ENCODE peak calls at places on chromosomes 11 and 22, in four cellular contexts. X is fibroblast of the aortic adventitia, E is AG04450, T is HFFc6. H is an unnamed sample.

GRCh38 chr11:12285106-12285505 is 92.3 kb upstream of the PARVA start:
- DNase-seq in X (peak), T (peak), E (peak), H (no peak)

GRCh38 chr11:57456960-57457642 is 3.2 kb upstream of the RTN4RL2 start:
- DNase-seq in E (peak), T (peak), X (peak), H (peak)

GRCh38 chr11:783581-784015 is 6.3 kb downstream of the CEND1 start:
- DNase-seq in T (peak), X (peak), E (peak), H (peak)

GRCh38 chr11:17063171-17064002 is 14.1 kb downstream of the RPS13 start:
- DNase-seq in X (peak), T (peak), E (no peak), H (peak)

GRCh38 chr11:1228183-1228821 is 5.4 kb downstream of the MUC5B start:
- DNase-seq in T (no peak), X (no peak), E (no peak), H (no peak)

GRCh38 chr11:94568200-94568599 is 1.0 kb downstream of the PIWIL4 start:
- DNase-seq in T (no peak), E (no peak), X (no peak), H (no peak)

GRCh38 chr11:69982675-69983570 is 95.2 kb upstream of the ANO1 start:
- DNase-seq in X (no peak), E (no peak), T (no peak), H (no peak)

GRCh38 chr22:41939981-41940852 is 6.7 kb downstream of the CENPM start:
- DNase-seq in T (no peak), X (no peak), E (no peak), H (peak)

GRCh38 chr22:46108564-46109473 is 41.5 kb upstream of the PPARA start:
- DNase-seq in X (peak), T (peak), E (no peak), H (no peak)

GRCh38 chr11:34208266-34209135 is 103.1 kb downstream of the NAT10 start:
- DNase-seq in T (peak), X (peak), E (no peak), H (peak)

GRCh38 chr11:134116210-134116609 is 47.3 kb downstream of the JAM3 start:
- DNase-seq in X (no peak), E (no peak), T (no peak), H (no peak)

GRCh38 chr11:73902303-73902702 is 25.5 kb downstream of the PAAF1 start:
- DNase-seq in E (no peak), T (no peak), X (no peak), H (no peak)

GRCh38 chr11:73912045-73912444 is 35.2 kb downstream of the PAAF1 start:
- DNase-seq in X (no peak), E (no peak), T (no peak), H (no peak)

DNA sequence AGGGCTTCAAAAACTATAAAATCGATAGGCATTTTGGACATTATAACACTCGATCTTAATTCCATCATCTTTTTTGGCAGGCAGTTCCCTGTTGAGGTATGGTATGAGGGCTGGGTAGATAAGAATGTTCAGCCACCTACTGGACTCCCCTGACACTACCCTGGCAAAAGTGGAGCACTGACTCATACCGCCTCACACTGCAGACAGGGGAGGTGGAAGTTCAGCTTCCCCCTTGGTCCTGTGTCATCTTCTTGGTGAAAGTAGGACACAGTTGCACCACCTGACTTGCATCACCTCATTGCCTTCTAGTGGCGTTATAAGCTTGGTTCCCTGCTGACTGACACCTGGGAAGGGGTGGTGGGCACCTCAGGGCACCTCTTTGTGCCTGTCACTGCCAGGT is 30.4 kb downstream of the PAAF1 start:
- DNase-seq in X (peak), E (no peak), T (peak), H (peak)
- TF ChIP-seq CTCF in X (peak), E (peak), T (peak), H (no peak)

DNA sequence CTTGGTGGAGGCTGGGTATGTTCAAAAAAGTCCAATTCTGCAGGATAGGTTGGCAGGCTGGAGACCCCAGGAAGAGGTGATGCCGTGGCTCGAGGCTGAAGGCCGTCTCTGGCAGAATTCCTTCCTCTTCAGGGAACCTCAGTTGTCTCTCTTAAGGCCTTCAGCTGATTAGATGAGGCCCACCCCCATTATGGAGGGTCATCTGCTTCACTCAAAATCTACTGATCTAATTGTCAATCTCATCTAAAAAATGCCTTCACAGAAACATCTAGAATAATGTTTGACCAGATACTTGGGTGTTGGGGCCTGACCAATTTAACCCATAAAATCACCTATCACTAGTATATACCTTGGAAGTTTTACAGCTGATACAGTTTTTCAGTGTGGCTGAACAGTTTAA is 27.4 kb upstream of the GSTP1 start:
- DNase-seq in T (no peak), E (no peak), X (no peak), H (no peak)
- TF ChIP-seq CTCF in T (no peak), E (no peak), X (no peak), H (no peak)

DNA sequence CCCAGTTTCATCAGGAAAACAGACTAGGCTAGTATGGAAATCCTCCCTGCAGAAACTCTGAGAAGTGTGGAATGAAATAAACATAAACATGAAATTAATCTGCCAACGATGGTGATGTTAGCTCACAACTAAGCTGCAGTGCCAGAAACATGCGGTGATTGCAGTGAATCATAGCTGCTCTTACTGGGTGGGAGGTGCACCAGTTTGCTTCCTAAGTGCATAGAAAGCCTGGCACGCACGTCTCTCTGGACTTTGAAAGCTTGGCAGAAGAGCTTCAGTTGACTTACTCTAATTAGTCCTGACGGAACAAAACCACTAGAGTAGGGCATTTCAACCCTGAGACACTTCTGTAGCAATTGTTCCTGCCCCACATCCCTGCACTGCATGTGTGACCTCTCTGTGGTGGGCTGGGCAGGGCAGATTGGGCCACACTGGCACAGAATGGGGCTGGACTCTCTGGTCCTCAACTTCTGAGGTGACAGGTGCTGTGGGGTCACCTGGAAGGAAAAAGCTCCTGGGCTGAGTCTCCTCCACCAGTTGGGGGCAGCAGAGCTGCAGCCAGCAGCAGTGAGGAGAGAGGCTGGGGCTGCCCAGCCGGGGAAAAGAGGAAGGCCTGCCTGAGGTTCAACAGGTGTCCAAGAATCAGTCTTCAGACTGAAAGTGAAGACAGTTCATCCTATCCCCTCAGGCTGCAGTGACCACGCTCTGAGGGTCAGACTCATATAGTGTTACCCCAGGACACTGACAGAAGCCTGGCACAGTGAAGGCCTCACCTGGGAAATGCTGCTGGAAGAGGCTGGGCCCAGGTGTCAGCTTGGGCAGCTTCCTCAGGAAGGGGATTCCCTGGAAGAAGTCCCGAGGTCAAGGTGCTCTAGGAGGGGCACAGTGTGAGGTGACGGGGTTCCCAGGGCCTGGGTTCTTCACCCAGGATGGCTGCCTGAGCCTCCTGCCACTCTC is 40.5 kb downstream of the GGTLC2 start:
- DNase-seq in X (peak), T (peak), E (peak), H (peak)
- TF ChIP-seq CTCF in X (peak), T (peak), E (peak), H (peak)

GRCh38 chr11:112789481-112789880 is 171.7 kb upstream of the NCAM1 start:
- DNase-seq in X (no peak), E (no peak), T (no peak), H (no peak)
- TF ChIP-seq CTCF in X (no peak), E (no peak), T (no peak), H (no peak)

GRCh38 chr11:116715383-116715782 is 57.4 kb downstream of the BUD13 start:
- DNase-seq in X (no peak), T (no peak), E (no peak), H (no peak)
- TF ChIP-seq CTCF in X (no peak), T (peak), E (no peak), H (no peak)

GRCh38 chr22:28935713-28936112 is 52.3 kb downstream of the ZNRF3 start:
- DNase-seq in E (no peak), X (no peak), T (no peak), H (no peak)
- TF ChIP-seq CTCF in E (peak), X (peak), T (peak), H (peak)

GRCh38 chr22:20175597-20175900 is 24.7 kb upstream of the CCDC188 start:
- DNase-seq in T (no peak), E (no peak), X (no peak), H (no peak)
- TF ChIP-seq CTCF in T (no peak), E (peak), X (no peak), H (no peak)

GRCh38 chr11:15852179-15852578 is 504.2 kb downstream of the SOX6 start:
- DNase-seq in T (no peak), X (peak), E (no peak), H (peak)
- TF ChIP-seq CTCF in T (peak), X (peak), E (peak), H (no peak)

GRCh38 chr22:50134481-50134880 is 36.0 kb upstream of the PANX2 start:
- DNase-seq in T (no peak), E (no peak), X (no peak), H (no peak)

GRCh38 chr22:50136431-50137047 is 34.0 kb upstream of the PANX2 start:
- DNase-seq in E (no peak), T (no peak), X (peak), H (no peak)

GRCh38 chr22:50129121-50129734 is 39.4 kb downstream of the MOV10L1 start:
- DNase-seq in E (no peak), X (peak), T (no peak), H (no peak)

GRCh38 chr22:50131894-50132293 is 38.6 kb upstream of the PANX2 start:
- DNase-seq in E (no peak), X (no peak), T (no peak), H (no peak)
- TF ChIP-seq CTCF in E (no peak), X (no peak), T (no peak), H (no peak)

DNA sequence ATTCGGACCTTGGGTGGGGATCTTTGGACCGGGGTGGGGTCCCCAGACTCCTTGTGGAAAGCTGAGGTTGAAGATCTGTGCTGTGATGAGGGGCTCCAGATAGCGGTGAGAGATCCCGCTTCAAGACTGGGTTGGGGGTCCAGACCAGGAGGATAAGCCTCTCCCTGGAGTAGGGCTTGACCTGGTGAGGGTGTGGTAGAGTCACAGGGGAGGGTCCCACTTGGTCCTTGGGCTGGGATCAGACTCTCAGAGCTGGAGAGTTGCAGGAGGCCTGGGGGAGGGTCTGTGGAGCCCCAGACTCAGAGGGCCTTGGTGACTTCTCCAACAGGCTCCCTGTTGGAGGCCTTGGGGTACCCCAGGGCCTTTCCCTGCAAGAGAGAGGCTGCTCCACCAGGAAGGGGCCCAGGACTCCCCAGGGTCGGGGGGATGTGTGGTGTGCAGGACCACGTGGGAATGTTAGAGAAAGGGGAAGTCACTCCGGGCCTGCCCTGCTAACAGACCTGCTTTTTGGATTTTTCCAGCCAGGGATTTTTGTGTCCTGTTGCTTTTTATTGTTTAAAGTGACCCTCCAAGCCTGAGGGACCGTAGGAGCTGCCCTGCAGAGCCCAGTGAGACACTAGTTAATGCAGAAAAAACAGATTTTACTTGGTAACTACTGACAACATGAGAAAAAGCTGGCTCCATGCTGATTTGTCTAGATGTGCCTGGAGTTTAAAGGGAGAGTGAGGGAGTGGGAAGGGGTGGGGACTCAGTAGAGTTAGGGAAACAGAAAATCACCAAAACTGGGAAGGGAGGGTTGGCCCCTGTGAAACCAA is 660 bp upstream of the TXNRD2 start:
- DNase-seq in E (no peak), X (peak), T (peak), H (no peak)
- TF ChIP-seq CTCF in E (no peak), X (no peak), T (no peak), H (no peak)

H was measured in activated CD8-positive, alpha-beta T cell treated with anti-CD3 and anti-CD28 coated beads for 36 hours.